ENCODE peak calls at places on chromosome 4, in ten cellular contexts. P, K, Y, U, W, Q, O, J, A and R are unnamed samples.

GRCh38 chr4:35461931-35462659 is 782.2 kb downstream of the ARAP2 start:
- DNase-seq in U (no peak), P (peak), J (no peak), K (no peak), O (no peak), W (no peak), Q (no peak), A (peak), Y (no peak), R (no peak)

GRCh38 chr4:5366421-5366820 is 315.1 kb downstream of the STK32B start:
- DNase-seq in Y (no peak), O (no peak), P (no peak), K (no peak), U (no peak), A (no peak), W (no peak), Q (no peak), J (no peak), R (peak)

GRCh38 chr4:89829470-89830138 is 7.4 kb downstream of the SNCA start:
- DNase-seq in P (no peak), Q (no peak), J (no peak), Y (no peak), W (peak), K (no peak), U (peak), A (no peak), O (peak), R (no peak)

GRCh38 chr4:6471303-6472007 is 959 bp downstream of the PPP2R2C start:
- DNase-seq in A (peak), J (peak), Y (no peak), K (no peak), O (no peak), U (peak), P (peak), W (no peak), Q (no peak), R (no peak)

GRCh38 chr4:35534946-35535345 is 709.4 kb downstream of the ARAP2 start:
- DNase-seq in P (no peak), U (no peak), K (no peak), W (no peak), Y (no peak), Q (no peak), O (no peak), J (no peak), A (no peak), R (no peak)

GRCh38 chr4:109945056-109945455 is 32.4 kb downstream of the EGF start:
- DNase-seq in P (no peak), U (no peak), Q (no peak), Y (peak), J (no peak), K (no peak), W (peak), O (no peak), A (no peak), R (no peak)

GRCh38 chr4:5378002-5378401 is 326.7 kb downstream of the STK32B start:
- DNase-seq in J (no peak), W (peak), K (no peak), O (no peak), Y (peak), U (no peak), A (peak), P (no peak), Q (no peak), R (no peak)

GRCh38 chr4:5912614-5913019 is 19.7 kb upstream of the CRMP1 start:
- DNase-seq in P (no peak), Q (no peak), W (no peak), A (no peak), O (no peak), K (no peak), U (no peak), Y (no peak), J (peak), R (no peak)

GRCh38 chr4:99838927-99839326 is 22.3 kb downstream of the DAPP1 start:
- DNase-seq in P (no peak), A (no peak), Y (no peak), J (no peak), K (no peak), Q (no peak), O (no peak), W (no peak), U (no peak), R (no peak)

GRCh38 chr4:99834569-99834968 is 17.9 kb downstream of the DAPP1 start:
- DNase-seq in W (no peak), Y (no peak), K (no peak), J (no peak), A (no peak), Q (no peak), U (no peak), O (no peak), P (no peak), R (no peak)

GRCh38 chr4:99832854-99833253 is 16.2 kb downstream of the DAPP1 start:
- DNase-seq in U (no peak), Y (no peak), W (no peak), P (no peak), O (no peak), Q (no peak), A (no peak), J (no peak), K (no peak), R (no peak)

GRCh38 chr4:99833766-99834165 is 17.1 kb downstream of the DAPP1 start:
- DNase-seq in J (no peak), K (no peak), U (no peak), P (no peak), O (no peak), W (no peak), Q (no peak), Y (no peak), A (no peak), R (no peak)

GRCh38 chr4:99835942-99836341 is 19.3 kb downstream of the DAPP1 start:
- DNase-seq in O (no peak), W (no peak), J (no peak), Y (no peak), K (no peak), Q (no peak), U (no peak), P (no peak), A (no peak), R (no peak)
- TF ChIP-seq POLR2AphosphoS5 in O (no peak), W (no peak), J (no peak), Y (no peak), K (no peak), Q (no peak), U (no peak), P (no peak), A (no peak), R (no peak)

DNA sequence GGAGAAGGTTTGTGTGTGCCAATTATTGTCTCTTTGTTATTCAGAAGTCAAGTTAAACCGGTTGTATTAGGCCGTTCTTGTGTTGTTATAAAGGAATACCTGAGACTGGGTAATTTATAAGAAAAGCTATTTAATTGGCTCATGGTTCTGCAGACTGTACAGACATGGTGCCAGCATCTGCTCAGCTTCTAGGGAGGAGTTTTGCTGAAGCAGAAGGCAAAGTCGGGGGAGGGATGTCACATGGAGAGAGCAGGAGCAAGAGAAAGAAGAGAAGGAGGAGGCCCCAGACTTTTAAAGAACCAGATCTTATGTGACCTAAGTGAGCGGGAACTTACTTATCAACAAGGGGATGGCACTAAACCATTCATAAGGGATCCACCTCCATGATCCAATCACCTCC is 349.3 kb upstream of the PCDH18 start:
- DNase-seq in P (no peak), O (no peak), Q (no peak), J (no peak), U (no peak), K (no peak), Y (no peak), W (no peak), A (no peak), R (no peak)
- TF ChIP-seq POLR2AphosphoS5 in P (no peak), O (no peak), Q (no peak), J (no peak), U (no peak), K (no peak), Y (no peak), W (no peak), A (no peak), R (no peak)

GRCh38 chr4:121593760-121594159 is 103.0 kb downstream of the ANXA5 start:
- DNase-seq in Q (no peak), Y (no peak), U (no peak), P (no peak), O (no peak), W (no peak), K (no peak), A (no peak), J (no peak), R (no peak)

GRCh38 chr4:121599049-121599448 is 97.7 kb downstream of the ANXA5 start:
- DNase-seq in O (no peak), P (no peak), A (no peak), K (no peak), Y (no peak), U (no peak), Q (peak), J (no peak), W (no peak), R (no peak)

GRCh38 chr4:121597346-121597934 is 99.3 kb downstream of the ANXA5 start:
- DNase-seq in A (no peak), W (no peak), Y (no peak), Q (no peak), K (no peak), J (no peak), U (no peak), O (no peak), P (no peak), R (no peak)

GRCh38 chr4:121594796-121595526 is 101.8 kb downstream of the ANXA5 start:
- DNase-seq in A (no peak), P (no peak), K (no peak), W (no peak), O (no peak), Q (peak), J (no peak), Y (no peak), U (peak), R (no peak)
- TF ChIP-seq POLR2AphosphoS5 in A (no peak), P (no peak), K (no peak), W (no peak), O (no peak), Q (no peak), J (no peak), Y (no peak), U (no peak), R (no peak)

GRCh38 chr4:42690537-42690936 is 33.6 kb upstream of the ATP8A1 start:
- DNase-seq in A (no peak), K (no peak), Q (no peak), P (no peak), O (no peak), W (no peak), J (no peak), U (no peak), Y (no peak), R (no peak)
- TF ChIP-seq POLR2AphosphoS5 in A (no peak), K (no peak), Q (no peak), P (no peak), O (no peak), W (no peak), J (no peak), U (no peak), Y (no peak), R (no peak)

DNA sequence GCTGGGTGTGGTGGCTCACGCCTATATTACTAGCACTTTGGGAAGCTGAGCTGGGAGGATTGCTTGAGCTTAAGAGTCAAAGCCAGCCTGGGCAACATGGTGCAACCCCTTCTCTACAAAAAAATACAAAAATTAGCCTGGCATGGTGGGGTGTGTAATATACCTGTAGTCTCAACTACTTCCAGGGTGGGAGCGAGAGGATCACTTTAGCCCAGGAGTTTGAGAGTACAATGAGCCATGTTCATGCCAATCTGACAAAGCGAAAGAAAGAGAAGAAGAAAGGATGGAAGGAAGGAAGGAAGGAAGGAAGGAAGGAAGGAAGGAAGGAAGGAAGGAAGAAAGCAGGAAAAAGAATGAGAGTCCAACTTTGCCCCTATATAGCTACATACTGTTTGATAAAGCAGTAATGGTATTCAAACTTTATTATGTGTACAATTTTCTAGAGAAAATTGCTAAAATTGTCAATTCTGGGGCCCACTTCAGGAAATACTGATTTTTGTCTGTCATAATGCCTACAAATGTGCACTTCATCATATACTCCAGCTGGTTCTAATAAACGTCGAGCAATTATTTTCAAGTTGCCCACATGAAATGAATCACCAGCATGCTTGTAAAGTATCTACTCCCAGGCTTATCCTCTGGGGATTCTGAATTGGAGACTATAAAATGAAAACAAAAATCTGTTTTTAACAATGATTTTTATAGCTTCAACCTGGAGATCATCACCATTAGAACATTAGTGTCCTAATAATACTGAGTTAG is 132.3 kb downstream of the NDST4 start:
- DNase-seq in P (no peak), K (no peak), J (no peak), O (no peak), W (no peak), Q (no peak), Y (no peak), A (no peak), U (no peak), R (no peak)
- TF ChIP-seq POLR2AphosphoS5 in P (no peak), K (no peak), J (no peak), O (no peak), W (no peak), Q (no peak), Y (no peak), A (no peak), U (no peak), R (no peak)